ENCODE peak calls at places on chromosomes 2 and 18, in four cellular contexts. K is natural killer cell, T is retinal pigment epithelial cell, Q is progenitor cell of endocrine pancreas. Z is an unnamed sample.

GRCh38 chr2:20781656-20782265 is 41.1 kb downstream of the LDAH start:
- DNase-seq in K (no peak), T (no peak), Q (no peak), Z (no peak)

GRCh38 chr2:50535971-50536759 is 495.8 kb downstream of the NRXN1 start:
- DNase-seq in K (no peak), T (no peak), Q (no peak), Z (no peak)

GRCh38 chr2:144529841-144530240 is 9.9 kb upstream of the ZEB2 start:
- DNase-seq in K (no peak), T (no peak), Q (no peak), Z (no peak)

GRCh38 chr2:54429055-54429454 is 27.1 kb upstream of the SPTBN1 start:
- DNase-seq in K (no peak), T (peak; percentile 25), Q (no peak), Z (no peak)

GRCh38 chr2:163655672-163656071 is 80.1 kb downstream of the FIGN start:
- DNase-seq in K (no peak), T (no peak), Q (no peak), Z (no peak)

GRCh38 chr2:238593678-238594077 is 167.0 kb downstream of the ASB1 start:
- DNase-seq in K (no peak), T (no peak), Q (no peak), Z (no peak)

GRCh38 chr2:119324748-119325270 is 41.8 kb downstream of the C2orf76 start:
- DNase-seq in K (no peak), T (no peak), Q (no peak), Z (no peak)

GRCh38 chr2:177972782-177973181 is 99.8 kb downstream of the PDE11A start:
- DNase-seq in K (no peak), T (no peak), Q (no peak), Z (no peak)

GRCh38 chr2:135409436-135409835 is 121.6 kb downstream of the ZRANB3 start:
- DNase-seq in K (no peak), T (no peak), Q (no peak), Z (no peak)

GRCh38 chr2:174688079-174688478 is 76.2 kb downstream of the CHRNA1 start:
- DNase-seq in K (no peak), T (no peak), Q (no peak), Z (no peak)

GRCh38 chr18:77133920-77134496 is 1.4 kb upstream of the MBP start:
- DNase-seq in K (no peak), T (no peak), Q (no peak), Z (no peak)

GRCh38 chr18:3468066-3468705 is 18.2 kb downstream of the TGIF1 start:
- DNase-seq in K (no peak), T (no peak), Q (no peak), Z (no peak)

GRCh38 chr2:236215196-236215595 is 47.0 kb upstream of the GBX2 start:
- DNase-seq in K (no peak), T (no peak), Q (no peak), Z (no peak)

GRCh38 chr2:38600242-38600891 is 2.4 kb downstream of the HNRNPLL start:
- DNase-seq in K (no peak), T (no peak), Q (no peak), Z (no peak)

GRCh38 chr2:69095246-69095645 is 82.3 kb downstream of the ANTXR1 start:
- DNase-seq in K (no peak), T (no peak), Q (no peak), Z (no peak)

GRCh38 chr2:26521054-26521912 is 43.4 kb upstream of the OTOF start:
- DNase-seq in K (no peak), T (no peak), Q (no peak), Z (no peak)

GRCh38 chr2:81481242-81481993 is 1176.9 kb upstream of the LRRTM1 start:
- DNase-seq in K (no peak), T (no peak), Q (no peak), Z (no peak)

GRCh38 chr18:36769172-36769571 is 59.6 kb downstream of the TPGS2 start:
- DNase-seq in K (no peak), T (no peak), Q (no peak), Z (no peak)

GRCh38 chr2:231037731-231038482 is 584 bp downstream of the C2orf72 start:
- DNase-seq in K (no peak), T (no peak), Q (no peak), Z (no peak)
- TF ChIP-seq CTCF in K (no peak), T (no peak), Q (peak; percentile 19), Z (no peak)

DNA sequence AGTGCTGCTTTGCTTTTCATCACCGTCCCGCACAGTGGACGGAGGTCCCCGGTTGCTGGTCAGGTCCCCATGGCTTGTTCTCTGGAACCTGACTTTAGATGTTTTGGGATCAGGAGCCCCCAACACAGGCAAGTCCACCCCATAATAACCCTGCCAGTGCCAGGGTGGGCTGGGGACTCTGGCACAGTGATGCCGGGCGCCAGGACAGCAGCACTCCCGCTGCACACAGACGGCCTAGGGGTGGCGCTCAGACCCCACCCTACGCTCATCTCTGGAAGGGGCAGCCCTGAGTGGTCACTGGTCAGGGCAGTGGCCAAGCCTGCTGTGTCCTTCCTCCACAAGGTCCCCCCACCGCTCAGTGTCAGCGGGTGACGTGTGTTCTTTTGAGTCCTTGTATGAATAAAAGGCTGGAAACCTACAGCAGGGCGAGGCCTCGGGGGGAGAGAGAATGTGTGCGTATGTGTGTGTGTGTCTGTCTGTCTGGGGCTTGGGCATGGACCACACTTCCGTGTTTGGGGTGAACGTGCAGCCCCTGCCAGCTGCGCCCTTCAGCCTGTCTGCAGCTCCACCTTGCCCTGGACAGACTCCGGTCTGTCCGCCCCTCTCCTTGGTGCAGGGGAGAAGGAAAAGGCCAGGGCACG is 32.3 kb downstream of the GPC1 start:
- DNase-seq in K (peak; percentile 11), T (no peak), Q (no peak), Z (no peak)
- TF ChIP-seq CTCF in K (no peak), T (no peak), Q (no peak), Z (no peak)

GRCh38 chr2:192741889-192742288 is 547.2 kb upstream of the TMEFF2 start:
- DNase-seq in K (no peak), T (no peak), Q (no peak), Z (no peak)
- TF ChIP-seq CTCF in K (no peak), T (peak; percentile 54), Q (peak; percentile 42), Z (no peak)

DNA sequence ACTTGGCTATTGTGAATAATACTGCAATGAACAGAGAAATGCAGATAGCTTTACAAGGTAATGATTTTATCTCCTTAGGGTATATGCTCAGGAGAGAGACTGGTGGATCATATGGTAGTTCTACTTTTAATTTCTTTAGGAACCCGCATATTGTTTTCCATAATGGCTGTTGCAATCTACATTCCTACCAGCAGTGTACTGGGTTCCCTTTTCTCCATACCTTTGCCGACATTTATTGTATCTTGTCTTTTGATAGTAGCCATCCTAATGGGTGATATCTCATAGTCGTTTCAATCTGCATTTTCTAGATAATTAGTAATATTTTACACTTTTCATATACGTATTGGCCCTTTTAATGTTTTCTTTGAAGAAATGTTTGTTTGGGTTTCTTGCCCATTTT is 702.9 kb upstream of the ACVR2A start:
- DNase-seq in K (no peak), T (no peak), Q (no peak), Z (no peak)
- TF ChIP-seq CTCF in K (no peak), T (peak; percentile 33), Q (peak; percentile 26), Z (no peak)

GRCh38 chr18:47263197-47263827 is 11.9 kb upstream of the SKOR2 start:
- DNase-seq in K (no peak), T (no peak), Q (no peak), Z (no peak)
- TF ChIP-seq CTCF in K (no peak), T (peak; percentile 25), Q (peak; percentile 53), Z (no peak)

GRCh38 chr2:156892449-156893335 is 364.8 kb upstream of the GALNT5 start:
- DNase-seq in K (no peak), T (peak; percentile 43), Q (no peak), Z (no peak)
- TF ChIP-seq CTCF in K (no peak), T (peak; percentile 73), Q (peak; percentile 73), Z (no peak)

GRCh38 chr2:2926009-2926857 is 451.4 kb downstream of the EIPR1 start:
- DNase-seq in K (no peak), T (no peak), Q (no peak), Z (no peak)
- TF ChIP-seq CTCF in K (no peak), T (no peak), Q (no peak), Z (no peak)

GRCh38 chr18:58788470-58788869 is 76.2 kb upstream of the ZNF532 start:
- DNase-seq in K (no peak), T (no peak), Q (no peak), Z (no peak)

GRCh38 chr18:58785870-58786269 is 78.8 kb upstream of the ZNF532 start:
- DNase-seq in K (no peak), T (no peak), Q (no peak), Z (no peak)

GRCh38 chr18:58784601-58785137 is 80.0 kb upstream of the ZNF532 start:
- DNase-seq in K (no peak), T (no peak), Q (no peak), Z (no peak)

GRCh38 chr18:58787750-58788149 is 76.9 kb upstream of the ZNF532 start:
- DNase-seq in K (no peak), T (no peak), Q (no peak), Z (no peak)

DNA sequence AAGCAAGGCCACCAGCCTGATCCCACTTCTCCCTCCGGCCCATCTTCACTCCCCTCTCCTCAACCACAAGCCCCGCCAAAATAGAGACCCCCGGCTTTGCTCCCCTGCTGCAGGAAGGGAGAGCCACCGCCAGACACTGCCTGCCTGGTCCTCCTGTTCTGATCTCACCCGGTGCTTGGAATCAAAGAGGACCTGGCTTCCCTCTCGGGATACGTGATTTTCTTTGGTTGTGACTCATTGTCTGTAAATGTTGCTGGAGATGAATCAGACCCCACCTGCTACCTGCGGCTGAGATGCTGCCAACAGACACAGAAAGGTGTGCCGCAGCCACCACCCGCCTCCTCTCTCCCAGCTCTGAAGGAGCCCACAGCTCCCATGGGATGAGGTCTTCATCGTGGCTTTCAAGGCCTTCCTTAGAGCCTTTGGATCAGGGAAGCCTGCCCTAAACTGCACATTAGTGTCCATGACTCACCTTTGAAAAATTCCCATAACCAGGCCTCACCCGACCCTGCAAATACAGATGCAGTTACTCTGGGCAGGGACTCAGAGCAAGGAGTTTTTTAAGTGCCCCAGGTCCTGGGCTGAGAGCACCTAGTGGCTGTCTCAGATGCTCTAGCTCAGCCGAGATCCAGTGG is 79.4 kb upstream of the ZNF532 start:
- DNase-seq in K (no peak), T (no peak), Q (no peak), Z (no peak)
- TF ChIP-seq CTCF in K (no peak), T (peak; percentile 21), Q (no peak), Z (no peak)

GRCh38 chr2:160242863-160243552 is 42.9 kb upstream of the ITGB6 start:
- DNase-seq in K (no peak), T (no peak), Q (no peak), Z (no peak)

GRCh38 chr2:160246356-160246755 is 46.3 kb upstream of the ITGB6 start:
- DNase-seq in K (no peak), T (no peak), Q (no peak), Z (no peak)

GRCh38 chr2:160241251-160242137 is 41.4 kb upstream of the ITGB6 start:
- DNase-seq in K (no peak), T (peak; percentile 92), Q (no peak), Z (no peak)

GRCh38 chr2:160247295-160247694 is 47.2 kb upstream of the ITGB6 start:
- DNase-seq in K (no peak), T (no peak), Q (no peak), Z (no peak)

GRCh38 chr2:160245614-160246156 is 45.6 kb upstream of the ITGB6 start:
- DNase-seq in K (no peak), T (no peak), Q (no peak), Z (no peak)
- TF ChIP-seq CTCF in K (no peak), T (no peak), Q (no peak), Z (no peak)

Z was measured in activated B cell treated with CpG ODN at 0.5 μM for 24 hours.